ENCODE peak calls at places on chromosomes 7 and 10, in seven cellular contexts. I is omental fat pad; D is mesothelial cell of epicardium; K is pancreas; Q is IMR-90; A is B cell; B is CD8-positive, alpha-beta T cell. O is an unnamed sample.

GRCh38 chr10:126734015-126734414 is 63.5 kb upstream of the C10orf90 start:
- DNase-seq in I (no peak), D (no peak), K (no peak), Q (peak), A (no peak), B (no peak), O (no peak)

GRCh38 chr10:117217196-117217761 is 20.0 kb downstream of the KCNK18 start:
- DNase-seq in I (no peak), D (no peak), K (peak), Q (no peak), A (no peak), B (peak), O (no peak)

GRCh38 chr10:2508971-2509605 is 558.3 kb upstream of the PFKP start:
- DNase-seq in I (no peak), D (no peak), K (no peak), Q (peak), A (no peak), B (no peak), O (no peak)

GRCh38 chr7:100080895-100081534 is 508 bp downstream of the ZNF3 start:
- DNase-seq in I (no peak), D (no peak), K (no peak), Q (peak), A (no peak), B (no peak), O (no peak)

GRCh38 chr10:15347205-15347604 is 23.9 kb downstream of the FAM171A1 start:
- DNase-seq in I (no peak), D (no peak), K (no peak), Q (no peak), A (no peak), B (no peak), O (no peak)

GRCh38 chr10:131452926-131453771 is 141.6 kb upstream of the TCERG1L start:
- DNase-seq in I (no peak), D (no peak), K (no peak), Q (no peak), A (no peak), B (no peak), O (no peak)

GRCh38 chr7:19377611-19378339 is 232.6 kb upstream of the FERD3L start:
- DNase-seq in I (no peak), D (no peak), K (no peak), Q (peak), A (no peak), B (no peak), O (no peak)

GRCh38 chr7:29194594-29195417 is at the start of gene CHN2:
- DNase-seq in I (peak), D (peak), K (peak), Q (no peak), A (no peak), B (peak), O (peak)

GRCh38 chr7:35537067-35538023 is 157.6 kb downstream of the HERPUD2 start:
- DNase-seq in I (peak), D (peak), K (peak), Q (peak), A (peak), B (peak), O (peak)

GRCh38 chr7:47551550-47552121 is 30.3 kb downstream of the TNS3 start:
- DNase-seq in I (no peak), D (no peak), K (no peak), Q (no peak), A (no peak), B (no peak), O (no peak)

GRCh38 chr7:95871078-95871848 is 98.9 kb downstream of the DYNC1I1 start:
- DNase-seq in I (no peak), D (no peak), K (no peak), Q (peak), A (no peak), B (no peak), O (no peak)

GRCh38 chr10:86266446-86267242 is 100.0 kb downstream of the GRID1 start:
- DNase-seq in I (no peak), D (no peak), K (no peak), Q (no peak), A (no peak), B (no peak), O (no peak)

GRCh38 chr7:18895456-18895855 is 222.0 kb downstream of the TWIST1 start:
- DNase-seq in I (no peak), D (no peak), K (no peak), Q (peak), A (no peak), B (no peak), O (no peak)

GRCh38 chr7:145036592-145037386 is 200.9 kb upstream of the TPK1 start:
- DNase-seq in I (no peak), D (no peak), K (no peak), Q (peak), A (no peak), B (peak), O (no peak)

GRCh38 chr7:76234931-76235441 is 33.3 kb downstream of the SRRM3 start:
- DNase-seq in I (peak), D (peak), K (peak), Q (peak), A (peak), B (peak), O (peak)

GRCh38 chr7:115004121-115004520 is 82.2 kb downstream of the MDFIC start:
- DNase-seq in I (no peak), D (no peak), K (no peak), Q (peak), A (no peak), B (no peak), O (no peak)

GRCh38 chr7:44858161-44858560 is 10.3 kb upstream of the H2AZ2 start:
- DNase-seq in I (no peak), D (no peak), K (no peak), Q (no peak), A (no peak), B (no peak), O (no peak)
- TF ChIP-seq CTCF in I (no peak), D (peak), K (no peak), Q (no peak), A (peak), B (peak), O (no peak)

GRCh38 chr7:12674861-12675260 is 12.6 kb upstream of the ARL4A start:
- DNase-seq in I (no peak), D (no peak), K (no peak), Q (peak), A (no peak), B (peak), O (no peak)
- TF ChIP-seq CTCF in I (no peak), D (no peak), K (peak), Q (peak), A (peak), B (no peak), O (peak)

GRCh38 chr7:94054130-94054529 is 50.0 kb upstream of the BET1 start:
- DNase-seq in I (no peak), D (no peak), K (no peak), Q (no peak), A (no peak), B (no peak), O (no peak)

GRCh38 chr7:94057955-94058354 is 53.8 kb upstream of the BET1 start:
- DNase-seq in I (no peak), D (no peak), K (no peak), Q (no peak), A (no peak), B (no peak), O (no peak)

GRCh38 chr7:94055963-94056362 is 51.8 kb upstream of the BET1 start:
- DNase-seq in I (no peak), D (no peak), K (no peak), Q (no peak), A (no peak), B (no peak), O (no peak)

GRCh38 chr7:94059747-94060146 is 55.6 kb upstream of the BET1 start:
- DNase-seq in I (no peak), D (no peak), K (no peak), Q (peak), A (no peak), B (no peak), O (no peak)

GRCh38 chr7:94056796-94057207 is 52.6 kb upstream of the BET1 start:
- DNase-seq in I (no peak), D (no peak), K (no peak), Q (peak), A (no peak), B (no peak), O (no peak)
- TF ChIP-seq CTCF in I (no peak), D (no peak), K (no peak), Q (peak), A (no peak), B (no peak), O (no peak)

DNA sequence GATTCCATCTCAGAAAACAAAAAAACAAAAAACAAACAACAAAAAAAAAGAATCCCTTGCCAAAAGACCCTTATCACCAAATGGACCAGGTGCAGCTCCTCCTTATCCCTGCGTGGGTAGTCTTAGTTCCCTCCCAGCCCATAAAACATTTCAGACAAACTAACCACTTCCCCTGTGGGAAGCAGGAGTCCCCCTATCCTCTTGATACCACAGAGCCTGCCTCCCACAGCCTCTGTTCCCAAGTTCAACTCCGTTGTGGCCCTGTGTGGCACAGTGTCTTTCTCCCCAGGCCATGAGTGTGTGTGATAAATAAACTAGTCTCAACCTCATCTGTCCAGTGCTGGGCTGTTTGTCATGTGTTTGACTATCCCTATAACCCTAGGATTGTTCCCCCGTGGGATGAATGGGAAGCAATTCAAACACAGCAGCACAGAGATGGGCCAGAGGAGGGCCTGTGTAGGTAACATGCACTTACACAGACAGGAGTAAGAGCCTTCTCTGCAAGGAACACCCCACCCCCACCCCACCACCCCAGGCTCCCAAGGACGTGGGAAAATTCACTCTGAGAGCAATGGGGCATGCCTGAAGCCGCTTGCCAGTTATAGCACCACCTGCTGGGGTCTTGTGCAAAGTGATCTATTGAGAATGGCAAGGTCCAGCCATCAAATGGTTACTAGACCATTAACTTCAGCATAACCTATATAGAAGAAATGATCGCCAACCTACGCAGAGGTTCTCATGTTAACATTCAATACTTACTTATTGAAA is 147.1 kb upstream of the GHITM start:
- DNase-seq in I (no peak), D (no peak), K (no peak), Q (no peak), A (no peak), B (no peak), O (no peak)
- TF ChIP-seq CTCF in I (no peak), D (no peak), K (no peak), Q (peak), A (no peak), B (no peak), O (no peak)

GRCh38 chr7:6639627-6640026 is 2.5 kb downstream of the ZNF316 start:
- DNase-seq in I (no peak), D (no peak), K (no peak), Q (no peak), A (no peak), B (no peak), O (no peak)

GRCh38 chr7:6639032-6639431 is 1.9 kb downstream of the ZNF316 start:
- DNase-seq in I (no peak), D (no peak), K (no peak), Q (no peak), A (no peak), B (no peak), O (no peak)

GRCh38 chr7:6640246-6640721 is 3.2 kb downstream of the ZNF316 start:
- DNase-seq in I (no peak), D (no peak), K (no peak), Q (peak), A (no peak), B (no peak), O (no peak)

GRCh38 chr7:6636741-6637543 is at the start of gene ZNF316:
- DNase-seq in I (no peak), D (no peak), K (peak), Q (peak), A (peak), B (peak), O (peak)

GRCh38 chr7:6637544-6638229 is 569 bp downstream of the ZNF316 start:
- DNase-seq in I (no peak), D (no peak), K (peak), Q (peak), A (peak), B (peak), O (peak)
- TF ChIP-seq CTCF in I (no peak), D (peak), K (no peak), Q (peak), A (peak), B (peak), O (peak)

O was measured in natural killer cell.